ENCODE peak calls at places on chromosomes 13 and 19, in four cellular contexts. W is HepG2, J is K562, L is H1. K is an unnamed sample.

GRCh38 chr19:51792932-51793331 is 2.0 kb upstream of the FPR3 start:
- DNase-seq in J (no peak), W (no peak), L (no peak), K (no peak)

GRCh38 chr19:40906512-40906911 is 24.5 kb upstream of the CYP2A7 start:
- DNase-seq in W (no peak), J (no peak), L (no peak), K (no peak)

GRCh38 chr19:14328406-14328805 is 52.8 kb upstream of the ADGRE5 start:
- DNase-seq in L (no peak), W (no peak), J (no peak), K (no peak)

GRCh38 chr19:54431255-54431838 is 16.1 kb downstream of the TTYH1 start:
- DNase-seq in W (no peak), L (no peak), J (no peak), K (no peak)

GRCh38 chr19:371501-372160 is 27.0 kb upstream of the MIER2 start:
- DNase-seq in J (no peak), W (no peak), L (no peak), K (no peak)

GRCh38 chr13:48749144-48749543 is 95.4 kb downstream of the CYSLTR2 start:
- DNase-seq in W (no peak), L (no peak), J (no peak), K (no peak)

GRCh38 chr13:43304449-43304848 is 281.1 kb downstream of the DNAJC15 start:
- DNase-seq in J (no peak), L (no peak), W (no peak), K (no peak)

GRCh38 chr19:11012507-11012906 is 51.7 kb downstream of the SMARCA4 start:
- DNase-seq in W (no peak), L (no peak), J (no peak), K (no peak)

GRCh38 chr13:99220199-99220931 is 19.7 kb downstream of the UBAC2 start:
- DNase-seq in L (no peak), J (no peak), W (no peak), K (no peak)

GRCh38 chr19:18422530-18423191 is 3.5 kb downstream of the SSBP4 start:
- DNase-seq in L (no peak), W (no peak), J (no peak), K (no peak)
- TF ChIP-seq ZNF274 in L (no peak), W (no peak), J (no peak), K (no peak)

GRCh38 chr13:24273926-24274325 is 35.5 kb upstream of the C1QTNF9 start:
- DNase-seq in L (no peak), W (no peak), J (no peak), K (no peak)
- TF ChIP-seq CREB1 in L (no peak), W (no peak), J (no peak), K (no peak)

GRCh38 chr13:24381539-24382265 is 72.3 kb downstream of the C1QTNF9 start:
- DNase-seq in L (peak), W (no peak), J (no peak), K (no peak)

GRCh38 chr13:24389506-24389905 is 80.1 kb downstream of the C1QTNF9 start:
- DNase-seq in W (no peak), L (no peak), J (no peak), K (no peak)

GRCh38 chr13:24386816-24387708 is 77.7 kb downstream of the C1QTNF9 start:
- DNase-seq in W (no peak), L (no peak), J (no peak), K (no peak)

GRCh38 chr13:24385902-24386301 is 76.5 kb downstream of the C1QTNF9 start:
- DNase-seq in W (no peak), L (no peak), J (no peak), K (no peak)
- TF ChIP-seq ZNF274 in W (no peak), L (no peak), J (no peak), K (no peak)

DNA sequence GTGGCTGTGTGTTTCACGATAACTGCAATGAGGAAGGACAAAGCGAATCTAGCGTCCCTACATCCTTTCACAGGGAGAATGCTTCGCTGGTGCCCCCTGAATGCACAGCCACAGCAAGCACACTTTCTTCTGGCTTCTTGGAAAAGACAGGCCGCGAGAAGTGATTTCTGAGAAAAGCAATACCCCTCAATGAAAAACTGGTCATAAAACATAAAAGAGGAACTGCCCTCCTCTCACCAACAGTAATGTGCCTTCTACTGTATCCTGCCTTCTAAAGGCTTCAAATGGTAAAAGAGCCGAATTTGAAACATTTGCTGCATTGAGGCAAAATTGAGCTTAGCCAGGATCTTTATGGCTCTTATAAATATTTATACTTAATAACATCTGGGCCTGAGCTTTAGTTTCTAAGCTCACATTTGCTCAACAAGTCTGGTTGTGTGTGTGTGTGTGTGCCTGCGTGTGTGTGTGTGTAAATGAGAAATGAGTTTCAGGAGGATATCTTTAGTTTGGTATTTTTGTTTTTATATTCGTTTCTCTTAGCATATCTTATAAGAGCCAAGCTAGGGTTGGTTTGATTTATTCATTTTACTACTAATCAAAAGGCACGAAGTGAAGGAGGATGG is 246.1 kb upstream of the MAB21L1 start:
- DNase-seq in L (no peak), W (no peak), J (no peak), K (no peak)
- TF ChIP-seq CREB1 in L (no peak), W (no peak), J (no peak), K (no peak)

GRCh38 chr13:45445053-45445452 is 19.7 kb upstream of the COG3 start:
- DNase-seq in W (no peak), L (peak), J (no peak), K (no peak)

GRCh38 chr13:45447050-45447661 is 17.6 kb upstream of the COG3 start:
- DNase-seq in L (no peak), J (no peak), W (peak), K (no peak)

GRCh38 chr13:45441633-45442032 is 23.1 kb upstream of the COG3 start:
- DNase-seq in L (no peak), J (no peak), W (peak), K (peak)

GRCh38 chr13:45448965-45449559 is 15.7 kb upstream of the COG3 start:
- DNase-seq in J (no peak), L (no peak), W (peak), K (no peak)

GRCh38 chr13:45446181-45446580 is 18.6 kb upstream of the COG3 start:
- DNase-seq in J (no peak), W (no peak), L (no peak), K (no peak)
- TF ChIP-seq ZNF274 in J (no peak), W (no peak), L (no peak), K (no peak)